ENCODE peak calls at places on chromosomes 7 and 10, in four cellular contexts. N, O, G and Y are unnamed samples.

GRCh38 chr10:44293842-44294241 is 91.1 kb downstream of the CXCL12 start:
- DNase-seq in N (no peak), O (no peak), G (peak; percentile 9), Y (no peak)

GRCh38 chr10:110268442-110268841 is 36.3 kb downstream of the SMNDC1 start:
- DNase-seq in N (no peak), O (no peak), G (no peak), Y (no peak)

GRCh38 chr7:46710927-46711326 is 789.9 kb upstream of the IGFBP3 start:
- DNase-seq in N (no peak), O (no peak), G (no peak), Y (no peak)

GRCh38 chr7:13742719-13743640 is 246.5 kb downstream of the ETV1 start:
- DNase-seq in N (no peak), O (no peak), G (no peak), Y (peak; percentile 24)

GRCh38 chr7:150367677-150368097 is 935 bp upstream of the REPIN1 start:
- DNase-seq in N (no peak), O (no peak), G (no peak), Y (no peak)

GRCh38 chr7:91311844-91312243 is 47.6 kb downstream of the FZD1 start:
- DNase-seq in N (no peak), O (no peak), G (no peak), Y (no peak)

GRCh38 chr10:112763916-112764520 is 186.0 kb upstream of the TCF7L2 start:
- DNase-seq in N (no peak), O (no peak), G (no peak), Y (no peak)

GRCh38 chr7:106864298-106865081 is 592 bp upstream of the PIK3CG start:
- DNase-seq in N (no peak), O (peak; percentile 47), G (no peak), Y (no peak)

GRCh38 chr10:27490807-27491206 is 13.3 kb upstream of the RAB18 start:
- DNase-seq in N (no peak), O (no peak), G (no peak), Y (no peak)

GRCh38 chr7:12685550-12685949 is 1.9 kb upstream of the ARL4A start:
- DNase-seq in N (no peak), O (no peak), G (no peak), Y (peak; percentile 7)

GRCh38 chr10:28250358-28250757 is 52.5 kb downstream of the MPP7 start:
- DNase-seq in N (no peak), O (no peak), G (no peak), Y (no peak)

GRCh38 chr7:129285195-129285594 is 60.4 kb downstream of the AHCYL2 start:
- DNase-seq in N (no peak), O (no peak), G (no peak), Y (no peak)

GRCh38 chr10:27366769-27367168 is 126.2 kb upstream of the ACBD5 start:
- DNase-seq in N (no peak), O (no peak), G (no peak), Y (no peak)

GRCh38 chr7:27866256-27866655 is 126.3 kb downstream of the TAX1BP1 start:
- DNase-seq in N (no peak), O (no peak), G (no peak), Y (no peak)

GRCh38 chr10:75137533-75138438 is 26.3 kb downstream of the SAMD8 start:
- DNase-seq in N (peak; percentile 74), O (no peak), G (no peak), Y (no peak)

GRCh38 chr10:71005337-71006305 is 117.3 kb upstream of the PCBD1 start:
- DNase-seq in N (no peak), O (no peak), G (no peak), Y (no peak)

GRCh38 chr10:43739171-43739570 is 90.5 kb upstream of the ZNF32 start:
- DNase-seq in N (no peak), O (no peak), G (no peak), Y (no peak)

GRCh38 chr7:666454-667292 is 59.8 kb upstream of the DNAAF5 start:
- DNase-seq in N (no peak), O (no peak), G (no peak), Y (no peak)

GRCh38 chr7:90772410-90772809 is 176.3 kb downstream of the CDK14 start:
- DNase-seq in N (no peak), O (no peak), G (no peak), Y (no peak)

DNA sequence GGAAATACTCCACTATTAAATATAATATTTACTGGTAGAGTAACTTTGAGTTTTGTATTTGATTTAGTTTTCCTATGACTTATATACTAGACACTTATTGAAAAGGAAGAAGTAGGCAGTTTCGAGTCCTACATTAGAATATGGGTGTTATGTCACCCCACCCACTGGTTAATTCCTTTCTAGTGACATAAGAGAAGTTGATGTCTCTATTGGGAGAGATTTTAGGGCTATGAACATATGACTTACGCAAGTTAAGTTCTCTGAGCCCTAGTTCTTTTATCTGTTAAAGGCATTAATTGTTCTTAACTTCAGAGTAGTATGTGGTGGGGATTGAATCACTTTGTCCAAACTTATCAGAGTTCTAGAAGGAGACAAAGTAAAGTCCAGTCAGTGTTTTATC is 30.5 kb downstream of the CPED1 start:
- DNase-seq in N (no peak), O (no peak), G (no peak), Y (no peak)
- TF ChIP-seq SP1 in N (no peak), O (no peak), G (no peak), Y (no peak)

DNA sequence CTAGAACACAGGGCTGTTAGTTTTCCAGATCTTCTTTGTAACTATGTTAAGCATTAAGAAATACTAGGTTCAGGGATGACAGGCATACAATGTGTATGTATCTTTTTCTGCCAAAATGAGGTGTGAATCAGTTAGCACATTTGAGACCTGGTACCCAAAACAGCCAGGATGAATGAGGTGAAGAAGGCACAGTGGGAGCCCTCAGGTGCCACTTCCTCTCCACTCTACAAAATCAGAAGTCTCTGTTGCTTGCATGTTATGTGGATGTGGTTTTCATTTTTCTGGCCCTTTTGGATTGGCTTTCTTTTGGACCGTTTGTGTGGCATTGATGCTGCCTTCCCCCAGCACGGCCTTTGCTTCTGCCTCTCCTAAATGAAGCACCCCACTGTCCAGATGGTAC is 15.4 kb upstream of the TBXAS1 start:
- DNase-seq in N (no peak), O (no peak), G (no peak), Y (no peak)
- TF ChIP-seq TARDBP in N (no peak), O (no peak), G (no peak), Y (no peak)

GRCh38 chr7:43516581-43517342 is 66.1 kb upstream of the STK17A start:
- DNase-seq in N (no peak), O (peak; percentile 48), G (no peak), Y (no peak)
- TF ChIP-seq FOXK2 in N (no peak), O (no peak), G (no peak), Y (no peak)

DNA sequence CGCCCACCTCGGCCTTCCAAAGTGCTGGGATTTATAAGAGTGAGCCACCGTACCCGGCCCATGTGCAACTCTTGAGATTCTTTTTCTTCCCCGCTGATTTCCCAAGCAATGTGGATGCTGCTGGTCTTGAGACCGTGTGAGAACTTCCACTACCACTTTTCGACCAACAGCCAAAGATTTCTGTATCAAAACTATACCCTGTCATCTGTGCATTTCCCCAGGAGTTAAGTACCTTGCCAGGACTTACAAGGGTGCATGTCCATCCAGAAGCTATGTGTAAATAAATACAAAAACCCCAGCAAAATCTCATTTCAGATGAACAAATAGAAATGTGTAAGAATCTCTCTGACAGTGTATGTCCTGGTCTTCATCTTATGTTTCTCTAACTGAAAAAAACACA is 9.9 kb upstream of the GALNT11 start:
- DNase-seq in N (no peak), O (no peak), G (no peak), Y (no peak)
- TF ChIP-seq SP1 in N (no peak), O (no peak), G (no peak), Y (no peak)

GRCh38 chr10:3409928-3410327 is 237.3 kb upstream of the PITRM1 start:
- DNase-seq in N (no peak), O (no peak), G (no peak), Y (no peak)

GRCh38 chr10:3407208-3407607 is 234.6 kb upstream of the PITRM1 start:
- DNase-seq in N (no peak), O (no peak), G (no peak), Y (no peak)

GRCh38 chr10:3406556-3406955 is 234.0 kb upstream of the PITRM1 start:
- DNase-seq in N (no peak), O (no peak), G (no peak), Y (no peak)

GRCh38 chr10:3411044-3411443 is 238.5 kb upstream of the PITRM1 start:
- DNase-seq in N (no peak), O (no peak), G (no peak), Y (no peak)

GRCh38 chr10:3408603-3409365 is 236.2 kb upstream of the PITRM1 start:
- DNase-seq in N (no peak), O (no peak), G (no peak), Y (no peak)
- TF ChIP-seq TARDBP in N (no peak), O (no peak), G (no peak), Y (no peak)

GRCh38 chr10:128035557-128035973 is 90.7 kb downstream of the MKI67 start:
- DNase-seq in N (peak; percentile 57), O (no peak), G (no peak), Y (peak; percentile 69)
- TF ChIP-seq FOXK2 in N (no peak), O (no peak), G (no peak), Y (no peak)

GRCh38 chr10:95400789-95401188 is 110.0 kb upstream of the PDLIM1 start:
- DNase-seq in N (no peak), O (no peak), G (no peak), Y (no peak)
- TF ChIP-seq SP1 in N (no peak), O (no peak), G (no peak), Y (no peak)